ENCODE peak calls at places on chromosomes 12 and 14, in nine cellular contexts. L, O, D, X, C, S, W, H and M are unnamed samples.

GRCh38 chr12:58844161-58844560 is 76.1 kb downstream of the LRIG3 start:
- DNase-seq in L (no peak), O (no peak), D (no peak), X (no peak), C (no peak), S (no peak), W (no peak), H (no peak), M (no peak)

GRCh38 chr12:6554168-6554989 is 1.5 kb downstream of the IFFO1 start:
- DNase-seq in L (no peak), O (peak; percentile 89), D (peak; percentile 80), X (peak; percentile 73), C (peak; percentile 87), S (peak; percentile 71), W (peak; percentile 76), H (peak; percentile 91), M (peak; percentile 75)

GRCh38 chr12:106647793-106648514 is 65.2 kb downstream of the RFX4 start:
- DNase-seq in L (no peak), O (no peak), D (peak; percentile 32), X (no peak), C (no peak), S (no peak), W (no peak), H (no peak), M (no peak)

GRCh38 chr12:52191841-52192791 is at the start of gene KRT80:
- DNase-seq in L (peak; percentile 97), O (no peak), D (peak; percentile 88), X (peak; percentile 91), C (no peak), S (peak; percentile 98), W (no peak), H (no peak), M (peak; percentile 94)

GRCh38 chr14:56199095-56199975 is 81.1 kb downstream of the PELI2 start:
- DNase-seq in L (peak; percentile 17), O (peak; percentile 30), D (no peak), X (no peak), C (no peak), S (peak; percentile 99), W (no peak), H (peak; percentile 61), M (peak; percentile 63)

GRCh38 chr12:116015525-116015924 is 262.0 kb downstream of the MED13L start:
- DNase-seq in L (peak; percentile 31), O (peak; percentile 24), D (no peak), X (no peak), C (no peak), S (peak; percentile 82), W (no peak), H (peak; percentile 48), M (no peak)

GRCh38 chr14:29853272-29853671 is 74.4 kb downstream of the PRKD1 start:
- DNase-seq in L (no peak), O (no peak), D (no peak), X (no peak), C (no peak), S (peak; percentile 21), W (no peak), H (no peak), M (no peak)

GRCh38 chr14:43765474-43765873 is 741.6 kb downstream of the FSCB start:
- DNase-seq in L (no peak), O (no peak), D (no peak), X (no peak), C (no peak), S (no peak), W (no peak), H (no peak), M (no peak)

GRCh38 chr12:10243803-10244520 is 31.3 kb downstream of the GABARAPL1 start:
- DNase-seq in L (no peak), O (peak; percentile 49), D (no peak), X (no peak), C (no peak), S (no peak), W (peak; percentile 24), H (peak; percentile 88), M (no peak)

GRCh38 chr14:72682188-72682587 is 211.7 kb downstream of the DPF3 start:
- DNase-seq in L (no peak), O (no peak), D (no peak), X (no peak), C (no peak), S (peak; percentile 47), W (no peak), H (no peak), M (no peak)

GRCh38 chr12:106914796-106915634 is 40.7 kb upstream of the TMEM263 start:
- DNase-seq in L (no peak), O (peak; percentile 73), D (no peak), X (no peak), C (no peak), S (no peak), W (peak; percentile 15), H (peak; percentile 73), M (no peak)

GRCh38 chr12:85725991-85726390 is 110.2 kb downstream of the RASSF9 start:
- DNase-seq in L (no peak), O (no peak), D (no peak), X (no peak), C (no peak), S (peak; percentile 6), W (no peak), H (no peak), M (no peak)

GRCh38 chr14:71538288-71538687 is 393.9 kb upstream of the RGS6 start:
- DNase-seq in L (no peak), O (no peak), D (no peak), X (no peak), C (no peak), S (no peak), W (no peak), H (no peak), M (no peak)

GRCh38 chr12:62716866-62717477 is 218.0 kb downstream of the PPM1H start:
- DNase-seq in L (no peak), O (no peak), D (no peak), X (no peak), C (no peak), S (no peak), W (no peak), H (no peak), M (no peak)

GRCh38 chr14:22908601-22909000 is 10.3 kb downstream of the RBM23 start:
- DNase-seq in L (no peak), O (no peak), D (no peak), X (no peak), C (no peak), S (peak; percentile 54), W (no peak), H (no peak), M (peak; percentile 49)

GRCh38 chr14:98634043-98634820 is 637.8 kb downstream of the BCL11B start:
- DNase-seq in L (no peak), O (no peak), D (no peak), X (no peak), C (no peak), S (no peak), W (no peak), H (no peak), M (no peak)

GRCh38 chr12:66132408-66132807 is 1.9 kb upstream of the LLPH start:
- DNase-seq in L (peak; percentile 35), O (no peak), D (no peak), X (no peak), C (no peak), S (peak; percentile 35), W (no peak), H (no peak), M (no peak)

DNA sequence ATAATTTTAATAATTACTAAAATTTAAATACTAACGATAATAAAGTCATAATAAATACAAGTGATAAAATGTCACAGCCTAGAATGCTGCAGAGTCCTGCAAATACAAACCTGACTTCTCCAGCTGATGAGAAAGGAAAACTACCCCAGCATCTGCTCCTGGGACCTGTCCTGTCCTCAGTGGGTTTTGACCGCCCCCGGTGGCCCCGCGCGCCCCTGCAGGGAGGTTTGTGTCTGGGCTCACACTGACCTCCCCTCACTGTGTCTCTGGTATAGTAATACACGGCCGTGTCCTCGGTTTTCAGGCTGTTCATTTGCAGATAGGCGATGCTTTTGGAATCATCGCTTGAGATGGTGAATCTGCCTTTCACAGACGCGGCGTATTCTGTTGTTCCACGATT is 1139.4 kb downstream of the TMEM121 start:
- DNase-seq in L (no peak), O (no peak), D (no peak), X (no peak), C (no peak), S (no peak), W (peak; percentile 21), H (no peak), M (no peak)
- TF ChIP-seq CTCF in L (no peak), O (no peak), D (no peak), X (no peak), C (no peak), S (no peak), W (no peak), H (no peak), M (no peak)

GRCh38 chr12:111503116-111503515 is 96.0 kb downstream of the ATXN2 start:
- DNase-seq in L (no peak), O (no peak), D (no peak), X (no peak), C (no peak), S (peak; percentile 46), W (no peak), H (no peak), M (no peak)

GRCh38 chr12:111506260-111506659 is 92.9 kb downstream of the ATXN2 start:
- DNase-seq in L (no peak), O (no peak), D (no peak), X (no peak), C (no peak), S (no peak), W (no peak), H (no peak), M (no peak)

GRCh38 chr12:111505601-111506036 is 93.5 kb downstream of the ATXN2 start:
- DNase-seq in L (peak; percentile 3), O (no peak), D (no peak), X (no peak), C (no peak), S (no peak), W (no peak), H (no peak), M (no peak)
- TF ChIP-seq CTCF in L (no peak), O (no peak), D (no peak), X (no peak), C (no peak), S (no peak), W (no peak), H (no peak), M (no peak)

GRCh38 chr14:21090940-21091663 is 7.4 kb downstream of the ZNF219 start:
- DNase-seq in L (no peak), O (peak; percentile 25), D (no peak), X (no peak), C (no peak), S (no peak), W (no peak), H (no peak), M (no peak)
- TF ChIP-seq CTCF in L (no peak), O (no peak), D (no peak), X (no peak), C (no peak), S (no peak), W (no peak), H (no peak), M (no peak)

GRCh38 chr14:48253020-48253419 is 577.6 kb upstream of the MDGA2 start:
- DNase-seq in L (no peak), O (no peak), D (no peak), X (no peak), C (no peak), S (no peak), W (no peak), H (no peak), M (no peak)
- TF ChIP-seq CTCF in L (no peak), O (no peak), D (no peak), X (no peak), C (no peak), S (no peak), W (no peak), H (no peak), M (no peak)